ENCODE peak calls at places on chromosomes 1 and 21, in ten cellular contexts. L is effector CD4-positive, alpha-beta T cell; H is neural progenitor cell; M is ureter; E is memory B cell; N is iPS DF 6.9; B is mucosa of gallbladder; K is HT1080; U is stimulated activated CD4-positive, alpha-beta T cell treated with anti-CD3 and anti-CD28 coated beads, Interleukin-2, amount 100 ng/mL, for 48 hours; P is nephron progenitor cell. W is an unnamed sample.

GRCh38 chr21:44988607-44989537 is 49.0 kb downstream of the SLX9 start:
- DNase-seq in L (no peak), P (no peak), H (no peak), N (no peak), M (no peak), B (no peak), E (no peak), U (no peak), K (no peak), W (no peak)

GRCh38 chr1:32759997-32760623 is 57.0 kb downstream of the YARS1 start:
- DNase-seq in B (peak; percentile 94), H (peak; percentile 86), M (peak; percentile 95), N (no peak), P (peak; percentile 74), K (peak; percentile 70), L (no peak), U (no peak), E (no peak), W (no peak)

GRCh38 chr1:179016694-179017382 is 8.9 kb upstream of the FAM20B start:
- DNase-seq in E (no peak), U (no peak), K (peak; percentile 98), N (no peak), M (peak; percentile 95), B (peak; percentile 93), P (no peak), L (no peak), H (no peak), W (no peak)

GRCh38 chr1:85579619-85580018 is 942 bp upstream of the CCN1 start:
- DNase-seq in M (no peak), P (peak; percentile 34), E (no peak), N (no peak), K (peak; percentile 79), H (peak; percentile 60), B (no peak), U (no peak), L (no peak), W (no peak)

GRCh38 chr1:93495911-93496310 is 48.0 kb downstream of the FNBP1L start:
- DNase-seq in K (no peak), B (no peak), L (no peak), M (no peak), E (no peak), H (no peak), P (no peak), N (no peak), U (no peak), W (no peak)

GRCh38 chr1:247482747-247483146 is 24.8 kb upstream of the OR2B11 start:
- DNase-seq in B (no peak), K (no peak), N (no peak), U (no peak), P (no peak), L (no peak), M (no peak), E (no peak), H (no peak), W (no peak)

GRCh38 chr1:204584699-204585372 is 68.6 kb downstream of the MDM4 start:
- DNase-seq in U (no peak), H (no peak), P (no peak), K (no peak), L (no peak), N (no peak), M (no peak), B (no peak), E (no peak), W (no peak)

GRCh38 chr1:99766378-99766800 is at the start of gene FRRS1:
- DNase-seq in N (peak; percentile 67), L (no peak), K (peak; percentile 58), M (peak; percentile 82), P (peak; percentile 39), B (peak; percentile 71), U (peak; percentile 21), E (peak; percentile 18), H (peak; percentile 71), W (no peak)

GRCh38 chr1:219661464-219662092 is 48.7 kb upstream of the ZC3H11B start:
- DNase-seq in K (no peak), B (no peak), P (no peak), E (no peak), M (no peak), L (no peak), N (no peak), U (no peak), H (no peak), W (no peak)

GRCh38 chr1:170010443-170010842 is 64.1 kb downstream of the KIFAP3 start:
- DNase-seq in M (no peak), N (peak; percentile 1), H (peak; percentile 65), U (peak; percentile 6), K (peak; percentile 6), P (peak; percentile 9), L (no peak), E (no peak), B (peak; percentile 16), W (peak; percentile 22)

GRCh38 chr1:95583811-95584210 is 349.8 kb downstream of the RWDD3 start:
- DNase-seq in K (no peak), U (no peak), L (no peak), P (no peak), N (no peak), M (no peak), E (no peak), H (peak; percentile 25), B (no peak), W (no peak)

GRCh38 chr1:181002582-181003172 is 20.0 kb downstream of the STX6 start:
- DNase-seq in P (no peak), M (no peak), E (no peak), L (no peak), N (no peak), H (no peak), B (no peak), U (no peak), K (no peak), W (no peak)

GRCh38 chr1:48789903-48790302 is 13.2 kb upstream of the BEND5 start:
- DNase-seq in K (no peak), H (no peak), E (no peak), M (no peak), P (no peak), U (no peak), B (no peak), N (no peak), L (no peak), W (no peak)

GRCh38 chr1:245937316-245938045 is 569.6 kb downstream of the SMYD3 start:
- DNase-seq in M (no peak), U (no peak), P (no peak), L (no peak), B (no peak), N (no peak), E (no peak), H (no peak), K (no peak), W (no peak)

GRCh38 chr1:93672069-93672468 is 9.6 kb downstream of the BCAR3 start:
- DNase-seq in N (no peak), E (no peak), P (no peak), B (peak; percentile 75), K (peak; percentile 81), M (peak; percentile 70), H (no peak), U (no peak), L (no peak), W (no peak)

GRCh38 chr1:114108741-114109255 is 44.9 kb downstream of the SYT6 start:
- DNase-seq in K (peak; percentile 81), M (no peak), L (no peak), H (no peak), U (no peak), P (no peak), B (no peak), N (no peak), E (no peak), W (peak; percentile 25)

GRCh38 chr1:198776602-198777029 is 137.8 kb downstream of the PTPRC start:
- DNase-seq in U (no peak), L (no peak), B (peak; percentile 50), M (no peak), P (no peak), K (peak; percentile 98), E (no peak), H (no peak), N (no peak), W (no peak)

GRCh38 chr1:44594871-44595735 is 79.2 kb downstream of the TMEM53 start:
- DNase-seq in K (peak; percentile 51), N (no peak), U (peak; percentile 87), P (peak; percentile 95), L (peak; percentile 72), B (peak; percentile 69), H (peak; percentile 91), E (peak; percentile 89), M (peak; percentile 84), W (peak; percentile 62)

GRCh38 chr1:169106921-169107672 is 607 bp downstream of the ATP1B1 start:
- DNase-seq in E (no peak), N (no peak), H (peak; percentile 61), B (no peak), P (peak; percentile 61), M (no peak), K (no peak), L (no peak), U (peak; percentile 11), W (no peak)

W was measured in T-helper 2 cell.